ENCODE peak calls at places on chromosomes 2 and 18, in ten cellular contexts. B is retinal pigment epithelial cell; I is OCI-LY7; Y is left ventricle myocardium inferior; M is CD8-positive, alpha-beta T cell; D is upper lobe of right lung; N is AG04450; Q is K562; A is ascending aorta; Z is cardiac muscle cell. W is an unnamed sample.

GRCh38 chr2:42882756-42883155 is 90.4 kb upstream of the HAAO start:
- DNase-seq in B (no peak), I (no peak), Y (no peak), M (no peak), D (no peak), N (no peak), Q (no peak), A (no peak), Z (no peak), W (no peak)

GRCh38 chr2:181554511-181554910 is 97.3 kb downstream of the ITGA4 start:
- DNase-seq in B (no peak), I (no peak), Y (no peak), M (no peak), D (no peak), N (no peak), Q (no peak), A (no peak), Z (no peak), W (no peak)

GRCh38 chr2:231104115-231104713 is 20.6 kb downstream of the HTR2B start:
- DNase-seq in B (no peak), I (peak; percentile 64), Y (peak; percentile 29), M (peak; percentile 39), D (no peak), N (peak; percentile 44), Q (peak; percentile 12), A (no peak), Z (peak; percentile 80), W (no peak)

GRCh38 chr2:190301032-190301431 is 18.6 kb downstream of the HIBCH start:
- DNase-seq in B (no peak), I (no peak), Y (no peak), M (no peak), D (no peak), N (no peak), Q (no peak), A (no peak), Z (no peak), W (no peak)

GRCh38 chr2:70656421-70657010 is 102.9 kb upstream of the TGFA start:
- DNase-seq in B (no peak), I (no peak), Y (no peak), M (no peak), D (no peak), N (no peak), Q (no peak), A (no peak), Z (no peak), W (no peak)

GRCh38 chr2:235677276-235677788 is 183.5 kb downstream of the AGAP1 start:
- DNase-seq in B (no peak), I (no peak), Y (no peak), M (no peak), D (no peak), N (no peak), Q (no peak), A (no peak), Z (peak; percentile 62), W (no peak)

GRCh38 chr2:30768036-30768686 is 39.1 kb downstream of the CAPN13 start:
- DNase-seq in B (no peak), I (peak; percentile 30), Y (no peak), M (no peak), D (no peak), N (no peak), Q (no peak), A (no peak), Z (no peak), W (no peak)

GRCh38 chr2:239534581-239535412 is 134.0 kb upstream of the HDAC4 start:
- DNase-seq in B (no peak), I (no peak), Y (no peak), M (no peak), D (peak; percentile 37), N (no peak), Q (no peak), A (no peak), Z (no peak), W (no peak)

GRCh38 chr2:166382-166781 is 97.5 kb downstream of the SH3YL1 start:
- DNase-seq in B (no peak), I (no peak), Y (no peak), M (no peak), D (no peak), N (no peak), Q (no peak), A (no peak), Z (no peak), W (no peak)

GRCh38 chr2:200741468-200742202 is 70.1 kb upstream of the BZW1 start:
- DNase-seq in B (no peak), I (no peak), Y (no peak), M (no peak), D (peak; percentile 63), N (no peak), Q (no peak), A (no peak), Z (no peak), W (no peak)

GRCh38 chr2:151872468-151872867 is 44.2 kb upstream of the ARL5A start:
- DNase-seq in B (no peak), I (no peak), Y (no peak), M (no peak), D (no peak), N (no peak), Q (no peak), A (no peak), Z (no peak), W (no peak)

GRCh38 chr2:238817382-238817781 is 30.5 kb upstream of the TWIST2 start:
- DNase-seq in B (no peak), I (no peak), Y (no peak), M (no peak), D (no peak), N (no peak), Q (no peak), A (no peak), Z (no peak), W (no peak)

GRCh38 chr18:48924621-48925601 is 25.9 kb downstream of the SMAD7 start:
- DNase-seq in B (no peak), I (no peak), Y (no peak), M (no peak), D (no peak), N (no peak), Q (no peak), A (no peak), Z (no peak), W (no peak)

DNA sequence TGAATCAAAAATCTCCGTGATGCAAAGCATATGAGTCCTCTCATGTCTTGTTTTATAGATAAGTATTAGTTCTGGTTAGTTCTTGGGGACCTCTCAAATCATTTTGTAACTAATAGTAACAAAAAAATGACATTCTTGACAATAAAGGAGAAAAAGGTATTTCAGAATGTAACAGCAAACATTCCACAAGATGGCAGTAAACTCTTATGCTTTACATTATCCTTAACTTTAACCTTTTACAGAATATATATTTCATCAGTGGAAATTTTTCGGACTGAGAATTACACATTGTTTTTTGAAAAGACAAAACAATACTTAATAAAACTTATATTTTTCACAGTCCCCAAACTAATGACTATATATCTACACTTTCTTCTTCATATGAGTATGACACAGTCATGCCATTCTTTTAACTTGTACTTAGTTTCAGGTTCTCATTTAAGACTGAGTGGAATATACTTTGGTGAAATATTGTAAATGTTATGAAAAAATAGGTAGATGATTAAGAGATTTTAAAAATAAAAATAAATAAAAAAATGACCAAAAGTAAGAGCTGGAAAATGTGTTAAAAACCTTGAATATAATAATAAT is 142.9 kb upstream of the NXPH2 start:
- DNase-seq in B (no peak), I (peak; percentile 5), Y (no peak), M (no peak), D (no peak), N (no peak), Q (no peak), A (no peak), Z (peak; percentile 60), W (no peak)
- TF ChIP-seq CTCF in B (peak; percentile 48), I (peak; percentile 74), Y (peak; percentile 25), M (no peak), D (peak; percentile 13), N (no peak), Q (no peak), A (no peak), Z (peak; percentile 49), W (peak; percentile 29)

DNA sequence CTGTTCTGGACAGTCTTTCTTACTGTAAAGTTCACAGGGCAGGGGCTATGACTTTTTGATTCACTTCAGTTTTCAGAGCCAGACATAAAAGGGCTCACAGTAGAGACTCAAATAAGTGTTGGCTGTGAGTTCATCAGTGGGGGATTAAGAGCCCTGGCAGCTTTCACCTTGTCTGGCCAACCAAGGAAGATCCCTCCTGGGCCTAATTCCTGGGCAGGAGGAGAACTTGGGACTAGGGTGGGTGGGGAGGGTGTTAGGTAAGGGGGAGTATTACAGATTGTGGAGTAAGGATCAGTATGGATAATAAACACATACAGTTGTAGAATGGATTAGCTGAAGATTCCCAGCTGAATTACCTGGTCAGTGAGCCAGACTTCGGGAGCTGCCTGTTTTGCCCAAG is 904 bp upstream of the SFXN5 start:
- DNase-seq in B (no peak), I (no peak), Y (no peak), M (no peak), D (no peak), N (no peak), Q (no peak), A (no peak), Z (no peak), W (no peak)
- H3K4me3 ChIP-seq in B (peak overlapping the region; percentile 86), I (peak overlapping the region; percentile 82), Y (peak overlapping the region; percentile 79), M (peak overlapping the region; percentile 94), D (peak overlapping the region; percentile 98), N (peak overlapping the region; percentile 83), Q (no peak overlapping the region), A (peak overlapping the region; percentile 91), Z (no peak overlapping the region), W (peak overlapping the region; percentile 74)

DNA sequence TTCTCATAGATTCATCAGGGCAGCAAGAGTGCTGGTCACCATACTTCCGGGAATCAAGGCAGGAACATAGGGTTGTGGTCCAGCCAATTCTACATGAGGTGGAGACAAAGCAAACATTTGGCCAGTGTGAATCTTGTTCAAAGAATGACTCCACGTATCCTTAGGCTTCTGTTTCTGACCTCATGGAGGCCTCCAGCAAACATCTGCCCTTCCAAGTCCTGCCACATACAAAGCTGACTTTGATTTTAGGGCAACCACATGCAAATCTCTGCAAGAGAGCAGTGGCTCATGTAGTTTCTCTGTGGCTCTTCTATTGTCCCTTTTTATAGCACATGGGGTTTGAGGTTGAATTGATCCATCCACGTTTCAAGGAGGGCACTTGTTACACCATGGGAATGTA is 132.1 kb upstream of the MMADHC start:
- DNase-seq in B (no peak), I (no peak), Y (no peak), M (no peak), D (no peak), N (no peak), Q (no peak), A (no peak), Z (no peak), W (no peak)
- TF ChIP-seq CTCF in B (no peak), I (no peak), Y (no peak), M (no peak), D (no peak), N (no peak), Q (no peak), A (no peak), Z (no peak), W (no peak)

GRCh38 chr2:134290363-134290762 is 36.5 kb downstream of the MGAT5 start:
- DNase-seq in B (no peak), I (peak; percentile 59), Y (no peak), M (no peak), D (no peak), N (no peak), Q (no peak), A (no peak), Z (no peak), W (peak; percentile 63)
- H3K4me3 ChIP-seq in B (no peak overlapping the region), I (peak overlapping the region; percentile 44), Y (no peak overlapping the region), M (peak overlapping the region; percentile 9), D (no peak overlapping the region), N (no peak overlapping the region), Q (no peak overlapping the region), A (no peak overlapping the region), Z (no peak overlapping the region), W (peak overlapping the region; percentile 7)